ENCODE peak calls at places on chromosomes 7 and 10, in four cellular contexts. V, Z, K and F are unnamed samples.

GRCh38 chr7:137316643-137317042 is 26.9 kb downstream of the PTN start:
- DNase-seq in V (no peak), Z (no peak), K (no peak), F (no peak)

GRCh38 chr7:153370092-153370491 is 610.5 kb downstream of the ACTR3B start:
- DNase-seq in V (no peak), Z (no peak), K (no peak), F (no peak)

GRCh38 chr10:86155034-86155656 is 211.4 kb downstream of the GRID1 start:
- DNase-seq in V (no peak), Z (no peak), K (no peak), F (no peak)

GRCh38 chr10:91420868-91421267 is 10.7 kb downstream of the HECTD2 start:
- DNase-seq in V (no peak), Z (no peak), K (no peak), F (peak)

GRCh38 chr7:29146888-29147609 is 712 bp upstream of the CPVL start:
- DNase-seq in V (no peak), Z (no peak), K (no peak), F (peak)

GRCh38 chr10:100019824-100020160 is 10.0 kb upstream of the DNMBP start:
- DNase-seq in V (no peak), Z (no peak), K (no peak), F (peak)

GRCh38 chr7:64868469-64868868 is 34.6 kb upstream of the ZNF273 start:
- DNase-seq in V (no peak), Z (no peak), K (no peak), F (no peak)

GRCh38 chr10:123136806-123137642 is 1.3 kb downstream of the HMX3 start:
- DNase-seq in V (no peak), Z (no peak), K (no peak), F (peak)

GRCh38 chr7:88835147-88835728 is 39.7 kb upstream of the TEX47 start:
- DNase-seq in V (no peak), Z (no peak), K (no peak), F (peak)

GRCh38 chr7:21542891-21543527 is at the start of gene DNAH11:
- DNase-seq in V (no peak), Z (no peak), K (peak), F (peak)

GRCh38 chr7:151990567-151990966 is 34.3 kb downstream of the GALNTL5 start:
- DNase-seq in V (no peak), Z (no peak), K (no peak), F (peak)

GRCh38 chr10:11936389-11937152 is 106.0 kb downstream of the UPF2 start:
- DNase-seq in V (no peak), Z (no peak), K (no peak), F (no peak)

GRCh38 chr10:30553018-30553624 is 76.4 kb downstream of the LYZL2 start:
- DNase-seq in V (no peak), Z (no peak), K (no peak), F (peak)

GRCh38 chr7:95636140-95636539 is 39.8 kb upstream of the PDK4 start:
- DNase-seq in V (no peak), Z (no peak), K (no peak), F (peak)

GRCh38 chr7:158432369-158433270 is 155.0 kb downstream of the PTPRN2 start:
- DNase-seq in V (peak), Z (no peak), K (no peak), F (peak)

GRCh38 chr7:20438248-20438647 is 107.5 kb downstream of the ITGB8 start:
- DNase-seq in V (no peak), Z (no peak), K (no peak), F (no peak)

GRCh38 chr10:133107442-133107841 is 19.7 kb downstream of the ADGRA1 start:
- DNase-seq in V (no peak), Z (no peak), K (no peak), F (no peak)

GRCh38 chr7:2607913-2608899 is 23.6 kb upstream of the TTYH3 start:
- DNase-seq in V (no peak), Z (no peak), K (no peak), F (no peak)

GRCh38 chr10:125060851-125061556 is 99.4 kb downstream of the CTBP2 start:
- DNase-seq in V (peak), Z (no peak), K (peak), F (peak)

GRCh38 chr7:96546426-96546825 is 163.2 kb downstream of the SEM1 start:
- DNase-seq in V (no peak), Z (no peak), K (no peak), F (no peak)